ENCODE peak calls at places on chromosomes 2 and 18, in ten cellular contexts. One of them, this sample, is unnamed.

GRCh38 chr2:15038373-15039364 is 406.2 kb downstream of the LRATD1 start:
- DNase-seq in AG08396: no peak
- DNase-seq in HS-5: no peak
- DNase-seq in GM04503: no peak
- DNase-seq in activated T-cell treated with anti-CD3 and anti-CD28 coated beads, Interleukin-2, amount 50 U/mL, for 48 hours: no peak
- DNase-seq in A172: no peak
- DNase-seq in T-helper 2 cell: no peak
- DNase-seq in GM13977: no peak
- DNase-seq in stimulated activated CD4-positive, alpha-beta T cell treated with anti-CD3 and anti-CD28 coated beads, Interleukin-2, amount 100 ng/mL, for 48 hours: no peak
- DNase-seq in HEK293T: no peak
- DNase-seq in this sample: no peak

GRCh38 chr2:1634681-1635341 is 109.5 kb downstream of the PXDN start:
- DNase-seq in stimulated activated CD4-positive, alpha-beta T cell treated with anti-CD3 and anti-CD28 coated beads, Interleukin-2, amount 100 ng/mL, for 48 hours: no peak
- DNase-seq in GM13977: no peak
- DNase-seq in activated T-cell treated with anti-CD3 and anti-CD28 coated beads, Interleukin-2, amount 50 U/mL, for 48 hours: no peak
- DNase-seq in HEK293T: no peak
- DNase-seq in A172: no peak
- DNase-seq in HS-5: no peak
- DNase-seq in T-helper 2 cell: no peak
- DNase-seq in AG08396: no peak
- DNase-seq in GM04503: no peak
- DNase-seq in this sample: no peak

GRCh38 chr2:86235196-86235980 is 36.1 kb downstream of the MRPL35 start:
- DNase-seq in GM13977: no peak
- DNase-seq in A172: no peak
- DNase-seq in AG08396: no peak
- DNase-seq in stimulated activated CD4-positive, alpha-beta T cell treated with anti-CD3 and anti-CD28 coated beads, Interleukin-2, amount 100 ng/mL, for 48 hours: no peak
- DNase-seq in HEK293T: no peak
- DNase-seq in T-helper 2 cell: no peak
- DNase-seq in HS-5: no peak
- DNase-seq in GM04503: no peak
- DNase-seq in activated T-cell treated with anti-CD3 and anti-CD28 coated beads, Interleukin-2, amount 50 U/mL, for 48 hours: no peak
- DNase-seq in this sample: no peak

GRCh38 chr2:126723281-126723815 is 67.4 kb downstream of the GYPC start:
- DNase-seq in activated T-cell treated with anti-CD3 and anti-CD28 coated beads, Interleukin-2, amount 50 U/mL, for 48 hours: no peak
- DNase-seq in stimulated activated CD4-positive, alpha-beta T cell treated with anti-CD3 and anti-CD28 coated beads, Interleukin-2, amount 100 ng/mL, for 48 hours: no peak
- DNase-seq in T-helper 2 cell: no peak
- DNase-seq in HS-5: no peak
- DNase-seq in HEK293T: no peak
- DNase-seq in A172: no peak
- DNase-seq in AG08396: no peak
- DNase-seq in GM13977: no peak
- DNase-seq in GM04503: no peak
- DNase-seq in this sample: no peak

GRCh38 chr2:118845005-118845842 is 2.2 kb downstream of the EN1 start:
- DNase-seq in stimulated activated CD4-positive, alpha-beta T cell treated with anti-CD3 and anti-CD28 coated beads, Interleukin-2, amount 100 ng/mL, for 48 hours: no peak
- DNase-seq in GM13977: peak; percentile 23
- DNase-seq in GM04503: no peak
- DNase-seq in A172: no peak
- DNase-seq in activated T-cell treated with anti-CD3 and anti-CD28 coated beads, Interleukin-2, amount 50 U/mL, for 48 hours: no peak
- DNase-seq in T-helper 2 cell: no peak
- DNase-seq in AG08396: no peak
- DNase-seq in HS-5: no peak
- DNase-seq in HEK293T: peak; percentile 17
- DNase-seq in this sample: peak; percentile 56

GRCh38 chr2:236870401-236870800 is 215.3 kb upstream of the COPS8 start:
- DNase-seq in AG08396: no peak
- DNase-seq in T-helper 2 cell: no peak
- DNase-seq in activated T-cell treated with anti-CD3 and anti-CD28 coated beads, Interleukin-2, amount 50 U/mL, for 48 hours: no peak
- DNase-seq in stimulated activated CD4-positive, alpha-beta T cell treated with anti-CD3 and anti-CD28 coated beads, Interleukin-2, amount 100 ng/mL, for 48 hours: no peak
- DNase-seq in HEK293T: no peak
- DNase-seq in A172: no peak
- DNase-seq in GM13977: no peak
- DNase-seq in HS-5: no peak
- DNase-seq in GM04503: no peak
- DNase-seq in this sample: no peak

GRCh38 chr2:207051345-207051959 is 112.1 kb downstream of the CPO start:
- DNase-seq in HS-5: no peak
- DNase-seq in activated T-cell treated with anti-CD3 and anti-CD28 coated beads, Interleukin-2, amount 50 U/mL, for 48 hours: no peak
- DNase-seq in GM13977: no peak
- DNase-seq in stimulated activated CD4-positive, alpha-beta T cell treated with anti-CD3 and anti-CD28 coated beads, Interleukin-2, amount 100 ng/mL, for 48 hours: no peak
- DNase-seq in A172: peak; percentile 19
- DNase-seq in AG08396: no peak
- DNase-seq in T-helper 2 cell: no peak
- DNase-seq in HEK293T: no peak
- DNase-seq in GM04503: no peak
- DNase-seq in this sample: no peak

GRCh38 chr2:100592226-100592625 is 29.4 kb downstream of the PDCL3 start:
- DNase-seq in GM04503: peak; percentile 27
- DNase-seq in A172: peak; percentile 15
- DNase-seq in HS-5: peak; percentile 32
- DNase-seq in GM13977: no peak
- DNase-seq in stimulated activated CD4-positive, alpha-beta T cell treated with anti-CD3 and anti-CD28 coated beads, Interleukin-2, amount 100 ng/mL, for 48 hours: no peak
- DNase-seq in T-helper 2 cell: no peak
- DNase-seq in HEK293T: no peak
- DNase-seq in AG08396: no peak
- DNase-seq in activated T-cell treated with anti-CD3 and anti-CD28 coated beads, Interleukin-2, amount 50 U/mL, for 48 hours: no peak
- DNase-seq in this sample: no peak

GRCh38 chr18:10912790-10913560 is 236.4 kb downstream of the PIEZO2 start:
- DNase-seq in T-helper 2 cell: no peak
- DNase-seq in AG08396: no peak
- DNase-seq in GM13977: no peak
- DNase-seq in HS-5: no peak
- DNase-seq in A172: peak; percentile 40
- DNase-seq in HEK293T: no peak
- DNase-seq in stimulated activated CD4-positive, alpha-beta T cell treated with anti-CD3 and anti-CD28 coated beads, Interleukin-2, amount 100 ng/mL, for 48 hours: no peak
- DNase-seq in activated T-cell treated with anti-CD3 and anti-CD28 coated beads, Interleukin-2, amount 50 U/mL, for 48 hours: no peak
- DNase-seq in GM04503: no peak
- DNase-seq in this sample: no peak

GRCh38 chr2:144505245-144505801 is 14.6 kb downstream of the ZEB2 start:
- DNase-seq in GM04503: no peak
- DNase-seq in stimulated activated CD4-positive, alpha-beta T cell treated with anti-CD3 and anti-CD28 coated beads, Interleukin-2, amount 100 ng/mL, for 48 hours: no peak
- DNase-seq in AG08396: no peak
- DNase-seq in HS-5: no peak
- DNase-seq in T-helper 2 cell: no peak
- DNase-seq in GM13977: no peak
- DNase-seq in activated T-cell treated with anti-CD3 and anti-CD28 coated beads, Interleukin-2, amount 50 U/mL, for 48 hours: no peak
- DNase-seq in HEK293T: no peak
- DNase-seq in A172: no peak
- DNase-seq in this sample: peak; percentile 59

GRCh38 chr2:28717339-28717758 is 34.3 kb upstream of the PPP1CB start:
- DNase-seq in GM13977: no peak
- DNase-seq in GM04503: peak; percentile 54
- DNase-seq in HS-5: peak; percentile 53
- DNase-seq in T-helper 2 cell: no peak
- DNase-seq in stimulated activated CD4-positive, alpha-beta T cell treated with anti-CD3 and anti-CD28 coated beads, Interleukin-2, amount 100 ng/mL, for 48 hours: no peak
- DNase-seq in AG08396: peak; percentile 60
- DNase-seq in A172: peak; percentile 79
- DNase-seq in activated T-cell treated with anti-CD3 and anti-CD28 coated beads, Interleukin-2, amount 50 U/mL, for 48 hours: no peak
- DNase-seq in HEK293T: no peak
- DNase-seq in this sample: no peak

GRCh38 chr18:56919190-56919589 is 227.7 kb upstream of the BOD1L2 start:
- DNase-seq in stimulated activated CD4-positive, alpha-beta T cell treated with anti-CD3 and anti-CD28 coated beads, Interleukin-2, amount 100 ng/mL, for 48 hours: no peak
- DNase-seq in HS-5: no peak
- DNase-seq in HEK293T: no peak
- DNase-seq in GM13977: no peak
- DNase-seq in T-helper 2 cell: no peak
- DNase-seq in activated T-cell treated with anti-CD3 and anti-CD28 coated beads, Interleukin-2, amount 50 U/mL, for 48 hours: no peak
- DNase-seq in AG08396: no peak
- DNase-seq in A172: no peak
- DNase-seq in GM04503: no peak
- DNase-seq in this sample: no peak

GRCh38 chr2:68500649-68501048 is 33.3 kb downstream of the APLF start:
- DNase-seq in GM13977: no peak
- DNase-seq in AG08396: no peak
- DNase-seq in activated T-cell treated with anti-CD3 and anti-CD28 coated beads, Interleukin-2, amount 50 U/mL, for 48 hours: no peak
- DNase-seq in stimulated activated CD4-positive, alpha-beta T cell treated with anti-CD3 and anti-CD28 coated beads, Interleukin-2, amount 100 ng/mL, for 48 hours: no peak
- DNase-seq in HS-5: no peak
- DNase-seq in HEK293T: no peak
- DNase-seq in GM04503: no peak
- DNase-seq in A172: no peak
- DNase-seq in T-helper 2 cell: no peak
- DNase-seq in this sample: no peak

GRCh38 chr2:96526615-96527014 is 9.9 kb upstream of the ARID5A start:
- DNase-seq in T-helper 2 cell: no peak
- DNase-seq in AG08396: no peak
- DNase-seq in GM04503: no peak
- DNase-seq in activated T-cell treated with anti-CD3 and anti-CD28 coated beads, Interleukin-2, amount 50 U/mL, for 48 hours: no peak
- DNase-seq in HS-5: no peak
- DNase-seq in A172: no peak
- DNase-seq in HEK293T: no peak
- DNase-seq in stimulated activated CD4-positive, alpha-beta T cell treated with anti-CD3 and anti-CD28 coated beads, Interleukin-2, amount 100 ng/mL, for 48 hours: no peak
- DNase-seq in GM13977: no peak
- DNase-seq in this sample: no peak

GRCh38 chr18:54296017-54296416 is 26.7 kb downstream of the POLI start:
- DNase-seq in T-helper 2 cell: no peak
- DNase-seq in AG08396: no peak
- DNase-seq in stimulated activated CD4-positive, alpha-beta T cell treated with anti-CD3 and anti-CD28 coated beads, Interleukin-2, amount 100 ng/mL, for 48 hours: no peak
- DNase-seq in HS-5: no peak
- DNase-seq in GM04503: no peak
- DNase-seq in HEK293T: no peak
- DNase-seq in A172: peak; percentile 1
- DNase-seq in activated T-cell treated with anti-CD3 and anti-CD28 coated beads, Interleukin-2, amount 50 U/mL, for 48 hours: no peak
- DNase-seq in GM13977: no peak
- DNase-seq in this sample: no peak

GRCh38 chr2:33208400-33208799 is 261.6 kb downstream of the LTBP1 start:
- DNase-seq in GM13977: no peak
- DNase-seq in GM04503: no peak
- DNase-seq in HEK293T: no peak
- DNase-seq in A172: no peak
- DNase-seq in HS-5: no peak
- DNase-seq in AG08396: no peak
- DNase-seq in T-helper 2 cell: no peak
- DNase-seq in stimulated activated CD4-positive, alpha-beta T cell treated with anti-CD3 and anti-CD28 coated beads, Interleukin-2, amount 100 ng/mL, for 48 hours: no peak
- DNase-seq in activated T-cell treated with anti-CD3 and anti-CD28 coated beads, Interleukin-2, amount 50 U/mL, for 48 hours: no peak
- DNase-seq in this sample: no peak

This sample was measured in nephron progenitor cell.